ENCODE peak calls at places on chromosomes 16 and 17, in five cellular contexts. S is H1, X is HCT116, O is neural progenitor cell, A is MM.1S. W is an unnamed sample.

GRCh38 chr16:52034830-52035229 is 512.1 kb downstream of the TOX3 start:
- DNase-seq in S (no peak), X (no peak), O (no peak), A (no peak), W (no peak)

GRCh38 chr17:44820631-44821196 is 9.4 kb downstream of the GJC1 start:
- DNase-seq in S (no peak), X (peak), O (no peak), A (no peak), W (no peak)

GRCh38 chr17:60036796-60037677 is 41.7 kb downstream of the HEATR6 start:
- DNase-seq in S (peak), X (peak), O (peak), A (peak), W (peak)

GRCh38 chr17:82098939-82099765 is 1.1 kb upstream of the FASN start:
- DNase-seq in S (no peak), X (no peak), O (peak), A (no peak), W (no peak)

GRCh38 chr16:83348991-83349390 is 458.8 kb upstream of the HSBP1 start:
- DNase-seq in S (no peak), X (no peak), O (no peak), A (no peak), W (no peak)

GRCh38 chr17:82875418-82875856 is 35.6 kb upstream of the ZNF750 start:
- DNase-seq in S (peak), X (no peak), O (peak), A (no peak), W (peak)

GRCh38 chr17:75065562-75066151 is 18.6 kb downstream of the KCTD2 start:
- DNase-seq in S (no peak), X (no peak), O (no peak), A (peak), W (no peak)

GRCh38 chr16:57544129-57544653 is 1.7 kb downstream of the ADGRG5 start:
- DNase-seq in S (no peak), X (no peak), O (no peak), A (peak), W (no peak)

GRCh38 chr17:17146791-17147406 is 59.2 kb downstream of the PLD6 start:
- DNase-seq in S (no peak), X (peak), O (peak), A (peak), W (no peak)

GRCh38 chr16:79329967-79330366 is 270.6 kb downstream of the MAF start:
- DNase-seq in S (no peak), X (no peak), O (no peak), A (no peak), W (no peak)
- H3K9ac ChIP-seq in S (no peak), X (no peak), O (no peak), A (no peak), W (no peak)

GRCh38 chr17:35616506-35616905 is 29.4 kb downstream of the AP2B1 start:
- DNase-seq in S (no peak), X (no peak), O (no peak), A (no peak), W (no peak)

GRCh38 chr17:35609831-35610230 is 22.7 kb downstream of the AP2B1 start:
- DNase-seq in S (no peak), X (no peak), O (no peak), A (no peak), W (no peak)

GRCh38 chr17:35617505-35617904 is 30.4 kb downstream of the AP2B1 start:
- DNase-seq in S (no peak), X (no peak), O (no peak), A (no peak), W (no peak)

GRCh38 chr17:35614835-35615234 is 27.7 kb downstream of the AP2B1 start:
- DNase-seq in S (no peak), X (no peak), O (no peak), A (no peak), W (no peak)

DNA sequence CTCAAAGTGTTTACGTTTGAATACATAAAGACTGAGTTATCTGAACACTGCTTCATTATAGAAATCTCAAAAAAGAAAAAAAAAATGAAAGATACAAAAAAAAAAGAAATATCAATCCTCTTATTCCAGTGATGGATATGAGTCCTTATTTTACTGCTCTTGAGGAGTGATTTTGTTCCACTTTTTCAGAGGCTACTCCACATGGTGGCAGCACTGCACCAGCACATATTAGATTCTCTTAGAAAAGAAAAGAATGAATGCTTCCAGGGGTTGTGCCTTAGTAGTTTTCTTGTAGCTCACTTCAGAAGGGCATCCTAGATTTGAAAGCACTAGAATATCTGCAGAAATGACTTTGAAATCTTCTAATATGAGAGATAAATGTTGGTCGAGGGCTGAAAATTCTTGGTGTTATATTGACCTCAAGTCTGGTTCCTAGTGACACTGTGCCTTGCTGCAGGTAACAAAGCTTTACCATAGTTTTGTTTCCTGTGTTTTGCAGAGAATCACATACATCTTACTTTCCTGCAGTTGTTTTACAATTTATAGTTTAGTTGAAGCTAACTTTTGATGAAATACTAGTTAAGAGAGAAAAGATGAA is 25.9 kb downstream of the AP2B1 start:
- DNase-seq in S (no peak), X (peak), O (peak), A (peak), W (no peak)
- TF ChIP-seq CTCF in S (peak), X (peak), O (peak), A (peak), W (peak)

DNA sequence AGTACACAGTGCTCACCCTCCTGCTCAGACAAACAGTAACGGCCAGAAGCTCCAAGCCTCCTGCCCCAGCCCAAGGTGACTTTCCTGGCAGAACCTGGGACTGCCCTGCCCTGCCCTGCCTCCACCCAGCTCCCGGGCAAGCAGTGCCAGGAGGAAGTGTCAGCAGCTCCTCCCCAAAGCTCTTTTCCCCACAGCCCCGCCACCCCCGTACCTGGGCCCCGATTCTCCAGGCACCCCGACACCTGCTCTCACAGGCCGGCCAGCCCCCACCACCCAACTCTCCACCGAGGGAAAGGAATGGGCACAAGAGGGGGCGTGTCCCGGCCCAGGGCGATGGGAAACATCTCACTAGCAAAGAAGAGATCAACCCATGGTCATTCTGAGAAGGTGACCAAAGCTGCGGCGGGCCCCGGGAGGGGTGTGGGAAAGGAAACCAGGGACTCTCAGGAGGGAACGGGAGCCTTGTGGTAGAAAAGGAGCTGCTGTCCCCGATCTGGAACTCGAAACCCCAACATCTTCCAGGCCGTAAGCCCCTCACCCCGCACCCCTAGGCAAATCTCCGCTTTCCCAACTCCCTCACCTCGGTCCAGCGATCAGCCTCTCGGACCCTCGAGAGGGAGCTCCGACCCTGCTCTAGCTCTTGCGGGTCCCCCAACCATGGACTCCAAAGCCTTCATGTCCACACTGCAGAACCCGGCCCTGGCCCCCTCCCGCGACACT is 1.2 kb downstream of the BCAR1 start:
- DNase-seq in S (no peak), X (no peak), O (no peak), A (no peak), W (peak)
- H3K4me3 ChIP-seq in S (peak), X (peak), O (peak), A (no peak), W (peak)

GRCh38 chr17:35560703-35561102 is at the start of gene SLFN14:
- DNase-seq in S (no peak), X (no peak), O (no peak), A (no peak), W (no peak)
- H3K9ac ChIP-seq in S (no peak), X (no peak), O (no peak), A (no peak), W (no peak)

DNA sequence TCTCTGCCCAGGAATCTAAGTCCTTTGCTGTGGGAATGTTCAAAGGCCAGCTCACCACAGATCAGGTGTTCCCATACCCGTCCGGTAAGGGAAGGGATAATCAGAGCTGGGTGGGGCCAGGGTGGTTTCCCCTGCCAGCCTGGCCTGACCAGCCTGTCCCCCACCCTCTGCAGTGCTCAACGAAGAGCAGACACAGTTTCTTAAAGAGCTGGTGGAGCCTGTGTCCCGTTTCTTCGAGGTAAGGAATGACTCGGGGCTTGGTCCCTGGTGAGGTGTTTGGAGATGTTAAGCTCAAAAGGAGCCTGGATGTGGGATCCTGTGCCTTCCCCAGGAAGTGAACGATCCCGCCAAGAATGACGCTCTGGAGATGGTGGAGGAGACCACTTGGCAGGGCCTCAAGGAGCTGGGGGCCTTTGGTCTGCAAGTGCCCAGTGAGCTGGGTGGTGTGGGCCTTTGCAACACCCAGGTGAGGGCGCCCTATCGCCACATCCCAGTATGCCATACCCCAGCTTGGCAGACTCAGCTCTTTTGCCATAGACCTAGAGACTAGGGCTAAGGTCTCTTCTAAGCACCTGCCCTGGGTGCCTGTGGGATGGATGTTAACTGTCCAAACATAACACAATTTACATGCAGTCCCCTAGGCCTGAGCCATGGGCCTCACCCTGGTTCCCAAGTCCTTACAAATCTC is 999 bp downstream of the ACADVL start:
- DNase-seq in S (no peak), X (no peak), O (peak), A (peak), W (peak)
- TF ChIP-seq CTCF in S (peak), X (peak), O (peak), A (peak), W (peak)

GRCh38 chr17:38719284-38719942 is 10.7 kb upstream of the CISD3 start:
- DNase-seq in S (no peak), X (no peak), O (peak), A (no peak), W (no peak)

GRCh38 chr17:38720941-38721340 is 9.2 kb upstream of the CISD3 start:
- DNase-seq in S (no peak), X (no peak), O (no peak), A (no peak), W (no peak)

GRCh38 chr17:38721802-38722201 is 8.3 kb upstream of the CISD3 start:
- DNase-seq in S (no peak), X (no peak), O (no peak), A (no peak), W (no peak)

GRCh38 chr17:38717139-38717745 is 12.2 kb downstream of the MLLT6 start:
- DNase-seq in S (no peak), X (no peak), O (no peak), A (no peak), W (no peak)

GRCh38 chr17:38719943-38720641 is 10.0 kb upstream of the CISD3 start:
- DNase-seq in S (peak), X (no peak), O (peak), A (no peak), W (no peak)
- H3K4me3 ChIP-seq in S (peak), X (no peak), O (peak), A (no peak), W (no peak)

W was measured in kidney.